ENCODE peak calls at places on chromosomes 3 and 15, in four cellular contexts. X, Y, P and C are unnamed samples.

GRCh38 chr3:178485756-178486155 is 50.5 kb upstream of the KCNMB2 start:
- DNase-seq in X (no peak), Y (no peak), P (no peak), C (no peak)

GRCh38 chr3:52891164-52891563 is 6.2 kb downstream of the STIMATE start:
- DNase-seq in X (no peak), Y (no peak), P (peak; percentile 26), C (no peak)

GRCh38 chr3:115825046-115825445 is 201.7 kb downstream of the GAP43 start:
- DNase-seq in X (no peak), Y (no peak), P (no peak), C (no peak)

GRCh38 chr15:95734422-95735316 is 595.8 kb upstream of the NR2F2 start:
- DNase-seq in X (no peak), Y (no peak), P (peak; percentile 32), C (no peak)

GRCh38 chr3:188830955-188831354 is 340.8 kb upstream of the TPRG1 start:
- DNase-seq in X (no peak), Y (peak; percentile 26), P (peak; percentile 32), C (no peak)

GRCh38 chr3:116112686-116113085 is 332.6 kb downstream of the LSAMP start:
- DNase-seq in X (no peak), Y (no peak), P (no peak), C (no peak)

GRCh38 chr15:41873711-41874110 is 20.1 kb downstream of the SPTBN5 start:
- DNase-seq in X (no peak), Y (no peak), P (no peak), C (no peak)

GRCh38 chr3:194976049-194976451 is 290.4 kb downstream of the FAM43A start:
- DNase-seq in X (peak; percentile 62), Y (no peak), P (no peak), C (no peak)

GRCh38 chr15:68055224-68055705 is 1.1 kb downstream of the PIAS1 start:
- DNase-seq in X (no peak), Y (peak; percentile 45), P (peak; percentile 37), C (peak; percentile 36)

GRCh38 chr15:31869640-31870335 is 160.5 kb upstream of the CHRNA7 start:
- DNase-seq in X (no peak), Y (peak; percentile 7), P (no peak), C (no peak)

GRCh38 chr3:102225407-102226132 is 209.2 kb upstream of the ZPLD1 start:
- DNase-seq in X (no peak), Y (peak; percentile 51), P (no peak), C (no peak)

GRCh38 chr3:46946856-46947544 is 29.5 kb downstream of the CCDC12 start:
- DNase-seq in X (no peak), Y (peak; percentile 75), P (no peak), C (no peak)

GRCh38 chr3:13461169-13462124 is 18.7 kb upstream of the HDAC11 start:
- DNase-seq in X (no peak), Y (peak; percentile 64), P (peak; percentile 69), C (no peak)

GRCh38 chr3:124221286-124221821 is 229.4 kb upstream of the ROPN1 start:
- DNase-seq in X (no peak), Y (no peak), P (no peak), C (no peak)

GRCh38 chr15:29571728-29572454 is 250.4 kb downstream of the TJP1 start:
- DNase-seq in X (no peak), Y (no peak), P (no peak), C (no peak)

GRCh38 chr3:46825450-46825849 is 37.8 kb downstream of the MYL3 start:
- DNase-seq in X (no peak), Y (no peak), P (no peak), C (no peak)

GRCh38 chr3:81799403-81799802 is 38.0 kb upstream of the GBE1 start:
- DNase-seq in X (no peak), Y (no peak), P (no peak), C (no peak)

GRCh38 chr15:74651251-74651741 is 35.7 kb downstream of the CLK3 start:
- DNase-seq in X (no peak), Y (peak; percentile 25), P (no peak), C (no peak)

GRCh38 chr15:41979493-41980266 is 7.3 kb upstream of the EHD4 start:
- DNase-seq in X (peak; percentile 24), Y (no peak), P (no peak), C (no peak)

GRCh38 chr15:39195988-39196486 is 384.8 kb upstream of the THBS1 start:
- DNase-seq in X (no peak), Y (no peak), P (no peak), C (no peak)

GRCh38 chr3:8645717-8646116 is 1.1 kb upstream of the SSUH2 start:
- DNase-seq in X (no peak), Y (no peak), P (no peak), C (no peak)

GRCh38 chr3:23804441-23805227 is 1.1 kb upstream of the UBE2E1 start:
- DNase-seq in X (no peak), Y (no peak), P (no peak), C (no peak)

GRCh38 chr15:95716708-95717107 is 613.8 kb upstream of the NR2F2 start:
- DNase-seq in X (no peak), Y (no peak), P (no peak), C (no peak)

GRCh38 chr3:57166660-57167059 is 1.5 kb upstream of the IL17RD start:
- DNase-seq in X (no peak), Y (no peak), P (no peak), C (no peak)

GRCh38 chr15:77830041-77830440 is 197.3 kb upstream of the LINGO1 start:
- DNase-seq in X (no peak), Y (no peak), P (no peak), C (no peak)

GRCh38 chr3:169602482-169602881 is 61.0 kb downstream of the MECOM start:
- DNase-seq in X (no peak), Y (no peak), P (no peak), C (no peak)
- H3K27me3 ChIP-seq in X (no peaks in the 10 kb centered on the region), Y (no peaks in the 10 kb centered on the region), P (no peaks in the 10 kb centered on the region), C (no peaks in the 10 kb centered on the region)

DNA sequence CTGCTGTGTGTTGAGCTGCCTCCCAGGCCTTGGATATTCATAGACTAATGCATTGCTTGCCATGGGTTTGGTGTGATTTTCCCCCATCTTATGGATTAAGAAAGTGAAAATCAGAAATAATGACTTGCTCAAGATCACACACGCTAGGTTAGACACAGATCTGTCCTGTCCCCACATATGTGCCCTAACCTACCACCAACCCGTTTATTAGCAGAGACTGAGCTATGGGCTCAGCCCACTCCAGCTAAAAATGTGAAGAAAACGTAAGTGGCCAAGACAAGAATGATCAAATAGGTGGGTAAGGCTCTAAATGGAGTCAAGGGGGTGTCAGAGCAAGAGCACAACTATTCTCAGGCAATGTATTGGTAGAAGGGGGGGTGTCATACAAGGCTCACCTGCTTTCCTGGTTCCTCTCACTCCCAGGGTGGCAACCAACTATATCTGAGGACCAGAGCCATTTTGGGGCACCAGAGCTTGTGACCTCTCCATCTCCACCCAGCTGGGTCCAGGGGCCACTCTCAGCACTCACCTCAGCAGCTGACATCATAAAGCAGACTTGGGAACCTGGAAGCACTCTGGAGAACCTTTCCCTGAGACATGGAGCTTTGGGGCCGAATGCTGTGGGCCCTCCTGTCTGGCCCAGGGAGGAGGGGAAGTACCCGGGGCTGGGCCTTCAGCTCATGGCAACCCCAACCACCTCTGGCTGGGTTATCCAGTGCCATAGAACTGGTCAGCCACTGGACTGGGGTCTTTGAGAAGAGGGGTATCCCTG is 1.4 kb downstream of the HEMK1 start:
- DNase-seq in X (no peak), Y (no peak), P (no peak), C (no peak)
- H3K27ac ChIP-seq in X (peak overlapping the region; percentile 52), Y (no peak overlapping the region), P (no peak overlapping the region), C (peak overlapping the region; percentile 94)

DNA sequence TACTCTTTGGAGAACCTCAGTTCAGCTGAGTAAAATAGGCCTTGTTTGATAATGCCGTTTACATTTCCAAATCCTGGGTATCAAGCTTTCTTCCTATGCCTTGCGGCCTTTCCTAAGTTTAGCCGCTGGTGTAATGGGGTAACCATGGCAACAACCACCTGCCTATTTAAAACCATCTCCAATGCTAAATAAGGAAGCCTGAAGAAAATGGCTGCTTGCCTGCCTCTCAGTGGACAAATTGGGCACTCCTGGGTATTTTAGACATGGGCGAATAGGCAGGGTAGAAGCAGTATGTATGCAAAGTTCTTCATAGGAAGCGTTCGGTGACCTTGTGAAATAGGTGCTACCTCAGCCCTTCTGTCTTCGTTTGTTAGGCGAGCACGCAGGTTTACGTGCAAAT is 122.7 kb downstream of the DGKG start:
- DNase-seq in X (no peak), Y (peak; percentile 26), P (no peak), C (peak; percentile 44)
- TF ChIP-seq CTCF in X (no peak), Y (no peak), P (no peak), C (peak; percentile 26)

GRCh38 chr15:64774556-64775523 is 549 bp downstream of the RBPMS2 start:
- DNase-seq in X (no peak), Y (peak; percentile 7), P (no peak), C (no peak)

GRCh38 chr15:64770626-64771025 is 4.8 kb downstream of the RBPMS2 start:
- DNase-seq in X (no peak), Y (no peak), P (no peak), C (no peak)

GRCh38 chr15:64772964-64773363 is 2.4 kb downstream of the RBPMS2 start:
- DNase-seq in X (no peak), Y (no peak), P (no peak), C (no peak)

GRCh38 chr15:64773606-64774555 is 1.5 kb downstream of the RBPMS2 start:
- DNase-seq in X (no peak), Y (no peak), P (no peak), C (no peak)

GRCh38 chr15:64772488-64772887 is 2.9 kb downstream of the RBPMS2 start:
- DNase-seq in X (no peak), Y (no peak), P (no peak), C (no peak)
- H3K27me3 ChIP-seq in X (no peaks in the 10 kb centered on the region), Y (no peaks in the 10 kb centered on the region), P (peaks cover 41% of the 10 kb centered on the region), C (peaks cover 27% of the 10 kb centered on the region)

DNA sequence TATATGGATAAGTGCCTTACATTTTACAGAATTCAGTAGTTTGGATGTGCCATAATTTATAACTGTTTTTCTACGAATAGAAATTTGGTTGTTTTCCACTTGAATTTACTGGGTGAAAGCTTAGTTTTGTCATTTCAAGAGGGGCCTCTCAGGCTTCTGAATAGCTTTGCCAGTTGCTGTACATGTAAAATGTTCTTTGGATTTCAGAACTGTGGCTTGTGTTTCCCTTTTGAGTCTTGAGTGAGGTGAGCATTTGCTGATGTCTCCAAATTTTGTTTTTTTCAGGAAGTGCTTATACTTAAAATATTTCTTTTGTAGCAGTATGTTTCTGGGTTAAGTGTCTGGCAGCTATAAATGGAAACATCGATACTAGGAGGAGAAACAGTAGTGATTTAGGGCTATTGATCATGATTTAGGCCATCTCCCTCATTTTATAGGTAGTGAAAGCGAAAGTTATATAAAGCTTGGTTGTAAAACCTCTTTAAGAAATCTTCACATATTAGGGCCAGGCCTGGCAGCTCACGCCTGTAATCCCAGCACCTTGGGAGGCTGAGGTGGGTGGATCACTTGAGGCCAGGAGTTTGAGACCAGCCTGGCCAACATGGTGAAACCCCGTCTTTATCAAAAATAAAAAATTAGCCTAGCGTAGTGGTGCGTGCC is 9.2 kb upstream of the TRAK1 start:
- DNase-seq in X (no peak), Y (no peak), P (no peak), C (no peak)
- H3K27ac ChIP-seq in X (peak overlapping the region; percentile 87), Y (no peak overlapping the region), P (no peak overlapping the region), C (peak overlapping the region; percentile 81)

DNA sequence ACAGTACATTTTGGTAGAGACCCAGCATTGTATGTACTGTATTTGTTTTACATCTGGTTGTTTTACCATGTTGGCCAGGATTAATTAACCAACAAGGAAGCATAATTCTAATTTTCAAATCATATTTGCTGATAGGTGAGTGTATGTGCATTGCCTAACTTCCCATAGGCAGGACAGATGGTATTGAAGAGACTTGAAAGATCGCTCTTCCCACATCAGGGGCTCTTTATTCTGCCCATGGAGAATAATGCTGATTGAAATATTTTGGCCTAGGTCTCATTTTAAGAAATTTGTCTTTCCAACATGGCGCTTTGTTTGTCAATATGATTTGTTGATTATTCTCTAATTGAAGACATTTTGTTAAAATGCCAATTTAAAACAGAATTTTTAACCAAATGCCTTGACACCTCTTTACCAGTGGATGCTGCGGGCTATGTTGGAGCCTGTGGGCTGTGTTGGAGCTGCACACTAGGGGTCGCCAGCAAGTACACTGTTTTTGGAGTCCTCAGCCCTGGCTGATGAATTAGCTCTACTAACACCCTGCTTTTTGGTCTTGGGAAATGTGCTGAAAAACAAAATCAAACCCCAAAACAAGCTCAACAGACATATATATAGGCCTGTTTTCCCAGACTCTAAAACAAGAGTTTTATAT is 5.3 kb downstream of the P2RY12 start:
- DNase-seq in X (no peak), Y (no peak), P (peak; percentile 63), C (no peak)
- TF ChIP-seq CTCF in X (no peak), Y (peak; percentile 24), P (peak; percentile 71), C (no peak)